ENCODE peak calls at places on chromosomes 7 and 10, in seven cellular contexts. B, U, A, Y, L, P and J are unnamed samples.

GRCh38 chr7:36226151-36226550 is 73.1 kb downstream of the EEPD1 start:
- DNase-seq in A (no peak), P (no peak), U (no peak), L (no peak), Y (no peak), B (no peak), J (no peak)

GRCh38 chr7:149422065-149422913 is 38.6 kb downstream of the ZNF777 start:
- DNase-seq in A (peak), L (peak), B (peak), P (peak), Y (peak), U (peak), J (peak)

GRCh38 chr10:131701131-131701947 is 199.5 kb upstream of the PPP2R2D start:
- DNase-seq in B (no peak), A (no peak), Y (no peak), U (no peak), P (no peak), L (no peak), J (no peak)

GRCh38 chr10:130547368-130547767 is 411.2 kb downstream of the GLRX3 start:
- DNase-seq in Y (no peak), L (no peak), A (no peak), B (no peak), P (no peak), U (no peak), J (no peak)

GRCh38 chr7:51012569-51013217 is 230.0 kb upstream of the GRB10 start:
- DNase-seq in Y (no peak), B (no peak), P (no peak), L (no peak), U (no peak), A (no peak), J (no peak)

GRCh38 chr10:30116254-30116573 is 56.8 kb upstream of the JCAD start:
- DNase-seq in A (no peak), P (no peak), Y (no peak), L (no peak), B (no peak), U (no peak), J (no peak)

GRCh38 chr10:74079028-74079913 is 71.4 kb downstream of the AP3M1 start:
- DNase-seq in B (no peak), A (no peak), Y (no peak), L (no peak), U (peak), P (no peak), J (no peak)

GRCh38 chr7:157005456-157006204 is 4.8 kb downstream of the MNX1 start:
- DNase-seq in A (no peak), L (no peak), P (no peak), B (peak), U (peak), Y (no peak), J (no peak)

GRCh38 chr7:151083071-151083823 is at the start of gene TMUB1:
- DNase-seq in U (peak), B (peak), P (no peak), L (peak), A (peak), Y (peak), J (peak)